ENCODE peak calls at places on chromosomes 16 and 17, in eight cellular contexts. V, R, Q, B, H, A, M and O are unnamed samples.

GRCh38 chr16:22053921-22054341 is 38.4 kb upstream of the VWA3A start:
- DNase-seq in V (no peak), R (no peak), Q (no peak), B (no peak), H (no peak), A (no peak), M (no peak), O (no peak)

GRCh38 chr17:9916108-9916507 is 11.0 kb upstream of the RCVRN start:
- DNase-seq in V (no peak), R (no peak), Q (no peak), B (no peak), H (no peak), A (no peak), M (no peak), O (no peak)

GRCh38 chr17:70202840-70203239 is 33.5 kb downstream of the KCNJ2 start:
- DNase-seq in V (no peak), R (no peak), Q (no peak), B (no peak), H (no peak), A (no peak), M (no peak), O (no peak)

GRCh38 chr17:22286337-22287041 is 594.2 kb downstream of the KCNJ18 start:
- DNase-seq in V (no peak), R (no peak), Q (no peak), B (no peak), H (no peak), A (peak), M (no peak), O (no peak)

GRCh38 chr16:85821441-85821901 is 22.0 kb downstream of the COX4I1 start:
- DNase-seq in V (peak), R (peak), Q (peak), B (peak), H (peak), A (peak), M (peak), O (peak)

GRCh38 chr16:55047903-55048497 is 117.3 kb downstream of the IRX5 start:
- DNase-seq in V (no peak), R (no peak), Q (no peak), B (no peak), H (no peak), A (no peak), M (no peak), O (no peak)

GRCh38 chr17:76995352-76996105 is 127.3 kb downstream of the MGAT5B start:
- DNase-seq in V (no peak), R (no peak), Q (no peak), B (no peak), H (no peak), A (no peak), M (no peak), O (no peak)

GRCh38 chr17:32564325-32564724 is 77.5 kb downstream of the CDK5R1 start:
- DNase-seq in V (no peak), R (no peak), Q (no peak), B (no peak), H (no peak), A (no peak), M (no peak), O (no peak)

GRCh38 chr16:29025218-29025617 is 40.4 kb downstream of the LAT start:
- DNase-seq in V (no peak), R (no peak), Q (no peak), B (no peak), H (no peak), A (peak), M (no peak), O (no peak)

GRCh38 chr16:27326738-27327585 is 13.2 kb downstream of the IL4R start:
- DNase-seq in V (peak), R (peak), Q (peak), B (no peak), H (no peak), A (peak), M (peak), O (no peak)

GRCh38 chr16:1559446-1559975 is 26.0 kb downstream of the TMEM204 start:
- DNase-seq in V (no peak), R (no peak), Q (no peak), B (no peak), H (no peak), A (no peak), M (no peak), O (no peak)

GRCh38 chr17:46972346-46972745 is 6.7 kb downstream of the RPRML start:
- DNase-seq in V (no peak), R (no peak), Q (no peak), B (no peak), H (no peak), A (no peak), M (no peak), O (no peak)

GRCh38 chr17:62178579-62178978 is 113.5 kb upstream of the MED13 start:
- DNase-seq in V (no peak), R (peak), Q (no peak), B (no peak), H (no peak), A (no peak), M (no peak), O (no peak)

GRCh38 chr16:72983728-72984350 is 64.1 kb downstream of the ZFHX3 start:
- DNase-seq in V (no peak), R (no peak), Q (no peak), B (no peak), H (no peak), A (no peak), M (no peak), O (no peak)

GRCh38 chr17:77451271-77451893 is 310.6 kb downstream of the SEC14L1 start:
- DNase-seq in V (peak), R (peak), Q (peak), B (peak), H (peak), A (peak), M (no peak), O (peak)

GRCh38 chr17:39147221-39148185 is 3.9 kb downstream of the PLXDC1 start:
- DNase-seq in V (no peak), R (no peak), Q (no peak), B (no peak), H (no peak), A (no peak), M (no peak), O (no peak)

GRCh38 chr16:81347425-81347824 is 32.7 kb downstream of the GAN start:
- DNase-seq in V (no peak), R (no peak), Q (no peak), B (no peak), H (no peak), A (no peak), M (no peak), O (no peak)

GRCh38 chr17:50127661-50128361 is 2.1 kb downstream of the SAMD14 start:
- DNase-seq in V (no peak), R (peak), Q (peak), B (no peak), H (no peak), A (no peak), M (no peak), O (no peak)

GRCh38 chr16:4686497-4687210 is 6.7 kb upstream of the NUDT16L1 start:
- DNase-seq in V (no peak), R (no peak), Q (no peak), B (no peak), H (no peak), A (no peak), M (no peak), O (no peak)